ENCODE peak calls at places on chromosomes 5 and 9, in five cellular contexts. M, D, N, T and Y are unnamed samples.

GRCh38 chr5:87245451-87245850 is 22.2 kb upstream of the RASA1 start:
- DNase-seq in M (no peak), N (no peak), T (no peak), D (no peak), Y (no peak)

GRCh38 chr9:116209406-116210116 is 56.0 kb downstream of the PAPPA start:
- DNase-seq in D (peak), M (no peak), N (no peak), T (no peak), Y (no peak)

GRCh38 chr9:134287591-134288518 is 38.4 kb upstream of the RXRA start:
- DNase-seq in D (no peak), T (no peak), N (no peak), M (no peak), Y (no peak)

GRCh38 chr9:133825555-133826198 is 87.5 kb upstream of the SARDH start:
- DNase-seq in D (no peak), N (no peak), T (no peak), M (no peak), Y (no peak)

GRCh38 chr5:141777711-141778110 is 95.7 kb upstream of the ARAP3 start:
- DNase-seq in T (no peak), M (no peak), N (no peak), D (no peak), Y (no peak)

GRCh38 chr5:73564644-73565165 is 734 bp downstream of the ANKRA2 start:
- DNase-seq in T (no peak), N (no peak), M (no peak), D (no peak), Y (no peak)

GRCh38 chr5:179344301-179345178 is 721 bp downstream of the ADAMTS2 start:
- DNase-seq in N (no peak), M (peak), D (peak), T (no peak), Y (no peak)

GRCh38 chr5:141521244-141521781 is 32.4 kb downstream of the PCDHGC5 start:
- DNase-seq in D (peak), N (no peak), T (peak), M (no peak), Y (no peak)

GRCh38 chr5:123545506-123545905 is 33.5 kb downstream of the CSNK1G3 start:
- DNase-seq in M (no peak), D (no peak), N (no peak), T (no peak), Y (no peak)

GRCh38 chr5:87302061-87302460 is 34.4 kb downstream of the RASA1 start:
- DNase-seq in D (no peak), N (no peak), T (no peak), M (no peak), Y (no peak)

GRCh38 chr9:93652604-93653592 is 76.5 kb downstream of the PHF2 start:
- DNase-seq in T (no peak), N (no peak), M (no peak), D (no peak), Y (no peak)

GRCh38 chr9:133566817-133567216 is 32.3 kb downstream of the ADAMTSL2 start:
- DNase-seq in M (no peak), D (no peak), T (no peak), N (no peak), Y (no peak)

GRCh38 chr5:157283434-157283833 is 17.5 kb downstream of the CYFIP2 start:
- DNase-seq in N (no peak), T (no peak), M (no peak), D (no peak), Y (no peak)

GRCh38 chr9:81879501-81879916 is 48.7 kb upstream of the SPATA31D4 start:
- DNase-seq in D (peak), T (no peak), N (no peak), M (no peak), Y (no peak)

GRCh38 chr9:112751059-112751795 is 667 bp downstream of the SNX30 start:
- DNase-seq in D (peak), M (peak), N (peak), T (peak), Y (peak)

GRCh38 chr9:70121818-70122436 is 78.3 kb downstream of the MAMDC2 start:
- DNase-seq in M (no peak), T (no peak), D (no peak), N (no peak), Y (no peak)

GRCh38 chr9:1941989-1942388 is 73.2 kb upstream of the SMARCA2 start:
- DNase-seq in M (no peak), D (no peak), N (no peak), T (no peak), Y (no peak)

GRCh38 chr5:68333649-68334549 is 118.3 kb downstream of the PIK3R1 start:
- DNase-seq in N (no peak), D (no peak), M (no peak), T (peak), Y (no peak)

GRCh38 chr9:74205071-74205470 is 292.1 kb upstream of the RORB start:
- DNase-seq in D (no peak), N (no peak), T (no peak), M (no peak), Y (no peak)

GRCh38 chr9:710951-711745 is 130.3 kb upstream of the DMRT1 start:
- DNase-seq in M (no peak), D (no peak), T (no peak), N (no peak), Y (no peak)

GRCh38 chr5:68287976-68288755 is 72.6 kb downstream of the PIK3R1 start:
- DNase-seq in N (peak), M (peak), D (peak), T (no peak), Y (no peak)

GRCh38 chr9:120423812-120424211 is 156.2 kb downstream of the CDK5RAP2 start:
- DNase-seq in M (no peak), D (no peak), N (no peak), T (no peak), Y (no peak)

GRCh38 chr9:127543221-127543620 is 68.9 kb upstream of the STXBP1 start:
- DNase-seq in D (no peak), N (no peak), M (no peak), T (no peak), Y (no peak)

GRCh38 chr5:109476292-109476691 is 66.5 kb upstream of the PJA2 start:
- DNase-seq in M (no peak), T (no peak), N (no peak), D (no peak), Y (no peak)

GRCh38 chr5:31485376-31486207 is 46.3 kb downstream of the DROSHA start:
- DNase-seq in N (no peak), D (no peak), M (no peak), T (no peak), Y (no peak)

GRCh38 chr5:147321569-147321968 is 86.7 kb downstream of the STK32A start:
- DNase-seq in N (no peak), D (no peak), M (no peak), T (no peak), Y (no peak)

GRCh38 chr9:69293186-69293585 is 31.8 kb upstream of the ENTREP1 start:
- DNase-seq in D (no peak), N (no peak), T (no peak), M (no peak), Y (no peak)

GRCh38 chr9:127507751-127508648 is 56.7 kb downstream of the LRSAM1 start:
- DNase-seq in M (no peak), D (no peak), N (no peak), T (no peak), Y (no peak)

GRCh38 chr9:121023064-121023463 is 27.0 kb downstream of the C5 start:
- DNase-seq in N (peak), M (no peak), D (no peak), T (no peak), Y (no peak)

GRCh38 chr5:1511037-1511436 is 12.7 kb downstream of the LPCAT1 start:
- DNase-seq in M (peak), T (no peak), N (peak), D (no peak), Y (no peak)